ENCODE peak calls at places on chromosomes 7 and 10, in nine cellular contexts. A is GM12865; U is MG63; Z is stimulated activated CD8-positive, alpha-beta memory T cell treated with anti-CD3 and anti-CD28 coated beads, Interleukin-4, amount 100 ng/mL, for 1 hour; Q is progenitor cell of endocrine pancreas; R is hepatocyte; I is uterus; K is NCI-H1417; S is RCC 7860. W is an unnamed sample.
A peak's percentile ranks its signal among the peaks of the same experiment; 100 is the strongest.

GRCh38 chr7:35035511-35035921 is 1.8 kb downstream of the DPY19L1 start:
- DNase-seq in U (no peak), A (peak; percentile 66), K (peak; percentile 27), Q (no peak), I (no peak), R (peak; percentile 67), S (peak; percentile 44), Z (no peak), W (peak; percentile 19)

GRCh38 chr10:25766687-25767221 is 167.3 kb upstream of the MYO3A start:
- DNase-seq in R (no peak), A (no peak), U (no peak), K (no peak), Q (no peak), Z (no peak), S (no peak), I (no peak), W (no peak)

GRCh38 chr10:35572583-35572982 is 32.6 kb upstream of the GJD4 start:
- DNase-seq in K (no peak), Z (no peak), Q (no peak), I (no peak), S (no peak), U (no peak), A (no peak), R (no peak), W (no peak)

GRCh38 chr7:40866601-40867000 is 731.8 kb downstream of the SUGCT start:
- DNase-seq in A (no peak), K (no peak), S (no peak), Q (no peak), I (peak; percentile 46), U (no peak), R (no peak), Z (no peak), W (no peak)

GRCh38 chr7:17299477-17299991 is 1.1 kb downstream of the AHR start:
- DNase-seq in Z (no peak), K (peak; percentile 55), A (peak; percentile 44), Q (no peak), I (no peak), S (peak; percentile 25), R (peak; percentile 15), U (no peak), W (peak; percentile 61)

GRCh38 chr7:102119213-102119651 is 167.4 kb upstream of the SH2B2 start:
- DNase-seq in U (no peak), Q (no peak), S (no peak), Z (no peak), K (no peak), A (no peak), I (no peak), R (no peak), W (no peak)

GRCh38 chr7:88429382-88429781 is 122.7 kb upstream of the STEAP4 start:
- DNase-seq in U (no peak), K (no peak), Q (no peak), A (no peak), I (no peak), S (no peak), Z (no peak), R (no peak), W (no peak)

GRCh38 chr10:122062831-122063674 is 74.1 kb downstream of the TACC2 start:
- DNase-seq in S (peak; percentile 60), Q (peak; percentile 46), Z (no peak), A (no peak), U (peak; percentile 91), I (peak; percentile 91), K (peak; percentile 43), R (peak; percentile 93), W (peak; percentile 95)

GRCh38 chr7:128872394-128872824 is 9.8 kb downstream of the ATP6V1F start:
- DNase-seq in S (no peak), I (no peak), K (no peak), Z (no peak), R (no peak), A (no peak), U (no peak), Q (no peak), W (no peak)

GRCh38 chr10:2929859-2930258 is 137.5 kb upstream of the PFKP start:
- DNase-seq in Q (no peak), A (no peak), S (no peak), Z (no peak), R (no peak), K (no peak), U (no peak), I (no peak), W (no peak)

GRCh38 chr10:531541-531940 is 157.9 kb downstream of the DIP2C start:
- DNase-seq in Q (no peak), U (no peak), I (peak; percentile 6), A (no peak), R (no peak), S (no peak), Z (no peak), K (no peak), W (no peak)

GRCh38 chr10:68171539-68172080 is 60.3 kb downstream of the ATOH7 start:
- DNase-seq in K (no peak), U (no peak), R (no peak), S (peak; percentile 41), Z (no peak), I (no peak), A (no peak), Q (no peak), W (no peak)

GRCh38 chr7:115340828-115341227 is 418.9 kb downstream of the MDFIC start:
- DNase-seq in Q (no peak), K (no peak), U (peak; percentile 54), A (no peak), Z (no peak), R (no peak), I (no peak), S (peak; percentile 82), W (peak; percentile 63)

GRCh38 chr10:11236234-11236633 is 218.6 kb downstream of the CELF2 start:
- DNase-seq in A (peak; percentile 79), I (no peak), Q (no peak), Z (no peak), K (no peak), S (no peak), U (no peak), R (no peak), W (no peak)

GRCh38 chr10:100020161-100020882 is 10.6 kb upstream of the DNMBP start:
- DNase-seq in R (no peak), Q (no peak), A (peak; percentile 92), U (no peak), Z (no peak), K (peak; percentile 61), S (no peak), I (no peak), W (peak; percentile 35)

GRCh38 chr7:32958046-32959025 is 1.1 kb downstream of the FKBP9 start:
- DNase-seq in Q (no peak), A (no peak), R (peak; percentile 10), S (no peak), Z (no peak), K (no peak), U (peak; percentile 57), I (peak; percentile 37), W (peak; percentile 77)

GRCh38 chr10:95229724-95230627 is 35.9 kb downstream of the ACSM6 start:
- DNase-seq in Q (no peak), Z (no peak), S (peak; percentile 100), I (no peak), K (no peak), A (no peak), R (peak; percentile 35), U (peak; percentile 66), W (peak; percentile 90)

GRCh38 chr7:150363872-150364271 is 4.8 kb upstream of the REPIN1 start:
- DNase-seq in S (no peak), U (no peak), R (no peak), A (peak; percentile 58), I (no peak), Z (no peak), Q (no peak), K (no peak), W (peak; percentile 53)

GRCh38 chr7:72037494-72037893 is 374.6 kb downstream of the CALN1 start:
- DNase-seq in A (no peak), Q (no peak), S (no peak), I (no peak), R (no peak), U (no peak), K (no peak), Z (no peak), W (no peak)

GRCh38 chr7:138768251-138768650 is 29.5 kb upstream of the TMEM213 start:
- DNase-seq in S (no peak), Z (no peak), I (no peak), K (no peak), U (no peak), A (no peak), R (no peak), Q (no peak), W (peak; percentile 23)

GRCh38 chr7:103594186-103594585 is 148.2 kb upstream of the SLC26A5 start:
- DNase-seq in Z (no peak), R (no peak), K (no peak), S (no peak), I (no peak), A (no peak), Q (no peak), U (peak; percentile 2), W (no peak)

GRCh38 chr7:7821517-7821916 is 103.1 kb upstream of the RPA3 start:
- DNase-seq in U (no peak), S (no peak), R (no peak), Z (no peak), A (no peak), I (no peak), K (peak; percentile 68), Q (no peak), W (no peak)

GRCh38 chr10:132489053-132489703 is 48.4 kb upstream of the INPP5A start:
- DNase-seq in Q (no peak), Z (no peak), A (no peak), U (peak; percentile 96), S (no peak), I (peak; percentile 40), R (no peak), K (no peak), W (no peak)

GRCh38 chr7:107234436-107234835 is 65.6 kb downstream of the HBP1 start:
- DNase-seq in Q (no peak), A (no peak), S (no peak), K (no peak), R (no peak), U (no peak), Z (no peak), I (no peak), W (no peak)